ENCODE peak calls at places on chromosomes 11 and 22, in six cellular contexts. E, I, Y, M, V and D are unnamed samples.

GRCh38 chr11:34213366-34213765 is 107.9 kb downstream of the NAT10 start:
- DNase-seq in Y (no peak), V (no peak), M (no peak), I (no peak), E (no peak), D (no peak)

GRCh38 chr11:114562166-114562916 is 2.7 kb upstream of the NXPE1 start:
- DNase-seq in E (no peak), V (no peak), M (no peak), Y (no peak), I (no peak), D (no peak)

GRCh38 chr11:119671561-119672015 is 57.4 kb downstream of the NECTIN1 start:
- DNase-seq in Y (no peak), E (no peak), M (no peak), V (no peak), I (no peak), D (no peak)

GRCh38 chr11:112297248-112297866 is 36.7 kb upstream of the PLET1 start:
- DNase-seq in M (no peak), Y (no peak), V (no peak), E (no peak), I (no peak), D (no peak)

GRCh38 chr22:19167106-19167869 is 11.2 kb downstream of the SLC25A1 start:
- DNase-seq in I (no peak), M (no peak), Y (no peak), E (no peak), V (no peak), D (no peak)

GRCh38 chr11:78030429-78031325 is 7.6 kb upstream of the KCTD14 start:
- DNase-seq in I (no peak), E (no peak), V (peak), M (no peak), Y (no peak), D (peak)

GRCh38 chr11:117281159-117281558 is 10.0 kb upstream of the BACE1-AS start:
- DNase-seq in Y (no peak), V (no peak), E (no peak), I (peak), M (no peak), D (no peak)

GRCh38 chr22:24156146-24156914 is 25.0 kb upstream of the SUSD2 start:
- DNase-seq in E (peak), M (peak), Y (no peak), V (no peak), I (no peak), D (no peak)

GRCh38 chr11:29120329-29120695 is 896.5 kb downstream of the KCNA4 start:
- DNase-seq in M (no peak), I (no peak), V (no peak), Y (no peak), E (no peak), D (no peak)

GRCh38 chr11:26765323-26765722 is 43.5 kb upstream of the SLC5A12 start:
- DNase-seq in M (no peak), Y (no peak), V (no peak), E (no peak), I (no peak), D (no peak)

GRCh38 chr11:26766996-26767395 is 45.1 kb upstream of the SLC5A12 start:
- DNase-seq in E (no peak), V (no peak), I (no peak), M (no peak), Y (no peak), D (no peak)

GRCh38 chr11:26762089-26762488 is 40.2 kb upstream of the SLC5A12 start:
- DNase-seq in M (no peak), I (no peak), Y (no peak), V (no peak), E (no peak), D (no peak)

GRCh38 chr11:26764315-26764714 is 42.5 kb upstream of the SLC5A12 start:
- DNase-seq in E (no peak), Y (no peak), M (no peak), I (no peak), V (no peak), D (no peak)

DNA sequence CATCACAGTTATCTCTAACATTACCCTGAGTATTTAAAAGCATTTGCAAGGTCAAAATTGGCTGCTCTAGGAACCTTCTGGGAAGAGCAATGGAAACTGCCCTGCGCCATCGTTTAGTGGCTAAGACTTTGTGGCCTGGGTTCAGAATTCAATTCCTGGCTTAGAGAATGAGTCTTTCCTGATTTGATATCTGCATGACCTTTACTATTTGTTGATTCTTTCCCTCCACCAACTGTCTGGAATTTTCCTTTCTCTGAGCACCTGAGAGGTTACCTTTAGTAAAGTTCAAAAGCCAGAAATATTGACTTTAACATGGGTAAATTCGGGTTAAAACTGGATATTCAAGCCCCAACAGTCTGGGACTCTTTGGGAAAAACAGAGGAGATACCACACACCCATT is 43.0 kb upstream of the SLC5A12 start:
- DNase-seq in V (no peak), I (no peak), M (no peak), E (no peak), Y (no peak), D (no peak)
- H3K9ac ChIP-seq in V (no peak), I (no peak), M (no peak), E (no peak), Y (no peak), D (no peak)

DNA sequence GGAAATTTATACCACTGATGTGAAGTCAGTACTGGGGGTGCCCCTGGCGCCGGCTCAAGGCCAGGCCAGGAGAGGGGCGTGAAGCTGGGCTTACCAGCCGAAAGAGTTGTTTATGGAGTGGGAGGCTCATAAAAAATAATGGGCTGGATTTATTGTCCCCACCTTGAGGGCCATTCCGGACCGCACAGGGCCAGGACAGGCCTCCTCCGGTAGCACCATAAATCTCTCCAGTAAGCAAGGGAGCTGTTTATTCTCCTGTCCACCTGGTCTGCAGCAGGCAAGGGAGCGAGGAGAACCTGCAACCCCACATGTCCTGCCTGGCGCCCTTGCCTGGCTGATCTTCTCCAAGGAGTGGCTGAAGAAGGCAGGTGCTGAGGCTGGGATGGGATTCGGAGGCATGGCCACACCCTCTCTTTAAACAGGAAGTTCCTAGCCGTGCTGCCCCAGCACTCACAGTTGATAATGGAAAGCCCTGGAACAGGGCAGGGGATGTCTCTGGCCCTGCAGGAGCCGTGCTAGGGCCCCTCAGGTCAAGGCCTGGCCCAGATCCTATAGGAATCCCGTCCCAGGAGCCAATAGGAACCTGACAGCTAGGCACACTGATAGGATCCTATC is 65.1 kb downstream of the SCUBE1 start:
- DNase-seq in E (no peak), Y (no peak), M (no peak), V (no peak), I (no peak), D (no peak)
- TF ChIP-seq ZNF274 in E (no peak), Y (no peak), M (no peak), V (no peak), I (no peak), D (no peak)

DNA sequence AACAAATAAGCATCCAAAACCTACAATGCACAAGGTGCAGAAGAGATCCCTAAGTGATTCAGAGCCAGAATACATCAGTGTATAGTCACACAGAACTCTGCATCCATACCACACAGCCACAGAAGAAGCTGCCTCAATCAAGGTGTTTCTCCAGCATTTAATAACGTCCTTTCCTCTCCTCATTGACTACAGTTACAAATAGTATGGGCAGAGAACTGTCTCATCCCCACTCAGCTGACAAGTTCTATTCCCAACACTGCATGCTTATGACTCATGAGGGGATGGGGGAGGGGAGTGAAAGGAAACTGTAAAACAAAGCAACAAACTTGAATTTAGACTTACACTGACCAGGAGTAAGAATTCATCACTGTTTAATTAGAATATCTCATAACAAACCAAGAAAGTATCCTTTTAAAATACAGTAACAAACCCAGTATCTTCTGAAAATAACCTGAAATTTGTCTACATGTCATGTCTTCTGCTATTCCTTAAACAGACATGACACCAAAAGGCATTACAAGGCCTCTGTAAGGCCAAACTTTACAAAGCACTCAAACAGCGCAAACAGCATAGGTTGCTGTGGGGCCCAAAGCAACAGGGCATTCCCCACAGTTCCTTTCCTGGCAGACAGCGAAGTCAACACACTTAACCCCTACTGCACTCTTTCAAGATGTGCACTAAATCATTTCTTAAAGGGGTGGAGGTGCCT is 29.3 kb downstream of the CELF1 start:
- DNase-seq in M (no peak), Y (no peak), V (peak), I (no peak), E (peak), D (no peak)
- H3K9ac ChIP-seq in M (no peak), Y (peak), V (no peak), I (peak), E (peak), D (no peak)

DNA sequence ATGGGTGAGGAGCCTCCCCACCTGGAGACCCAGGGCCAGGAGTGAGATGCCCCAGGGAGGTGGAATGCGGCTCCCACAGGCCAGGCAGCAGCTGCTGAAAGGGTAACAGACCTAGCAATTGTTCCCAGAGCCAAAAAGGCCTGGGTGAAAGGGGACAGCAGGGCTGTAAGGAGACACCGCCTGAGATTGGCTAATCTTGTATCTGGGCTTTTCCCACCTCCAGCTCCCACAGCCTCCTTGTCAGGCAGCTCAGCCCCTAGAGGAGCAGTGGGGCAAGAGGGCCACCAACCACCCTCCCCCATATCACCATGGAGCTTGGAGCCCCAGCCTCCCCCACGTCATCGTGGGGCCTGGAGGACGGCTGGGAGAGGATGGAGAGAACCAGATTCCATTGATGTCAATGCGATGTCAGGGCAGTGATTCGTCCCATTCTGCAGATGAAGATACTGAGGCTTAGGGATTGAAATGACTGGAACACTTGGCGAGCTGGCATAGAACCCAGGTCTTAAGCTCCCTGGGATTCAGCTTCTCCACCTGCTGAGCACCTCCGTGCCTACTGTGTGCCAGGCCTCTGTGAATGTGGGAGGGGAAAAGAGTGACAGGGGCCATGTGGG is 2.9 kb upstream of the MGAT3 start:
- DNase-seq in I (no peak), Y (no peak), E (no peak), V (no peak), M (no peak), D (no peak)
- TF ChIP-seq ZNF274 in I (no peak), Y (no peak), E (no peak), V (no peak), M (no peak), D (no peak)

GRCh38 chr11:17010851-17011420 is 3.3 kb downstream of the PLEKHA7 start:
- DNase-seq in E (no peak), V (no peak), M (no peak), I (no peak), Y (no peak), D (no peak)

GRCh38 chr11:17013548-17014320 is 480 bp downstream of the PLEKHA7 start:
- DNase-seq in V (peak), Y (no peak), M (peak), E (no peak), I (no peak), D (no peak)

GRCh38 chr11:17012179-17012578 is 2.0 kb downstream of the PLEKHA7 start:
- DNase-seq in E (no peak), M (no peak), V (no peak), I (no peak), Y (no peak), D (no peak)

GRCh38 chr11:17014321-17014773 is at the start of gene PLEKHA7:
- DNase-seq in E (peak), Y (no peak), I (no peak), M (no peak), V (peak), D (no peak)

GRCh38 chr11:17012712-17013547 is 1.3 kb downstream of the PLEKHA7 start:
- DNase-seq in M (no peak), I (peak), V (peak), E (no peak), Y (no peak), D (no peak)
- H3K9ac ChIP-seq in M (peak), I (peak), V (peak), E (no peak), Y (no peak), D (peak)

DNA sequence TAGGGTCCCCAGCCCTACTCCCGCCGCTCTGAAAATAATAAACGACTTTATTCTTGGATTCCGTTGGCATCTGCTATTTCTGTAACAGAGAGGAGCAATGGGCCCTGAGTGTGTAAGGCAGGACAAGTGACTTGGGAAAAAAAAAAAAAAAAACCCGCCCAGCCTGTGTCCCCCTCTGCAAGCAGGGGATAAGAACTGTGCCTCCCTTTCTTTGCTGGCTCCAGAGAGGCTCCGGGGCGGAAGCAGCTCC is 464 bp upstream of the DNAJC4 start:
- DNase-seq in I (no peak), M (no peak), Y (no peak), V (no peak), E (no peak), D (no peak)
- TF ChIP-seq ZNF274 in I (no peak), M (no peak), Y (no peak), V (no peak), E (no peak), D (no peak)

DNA sequence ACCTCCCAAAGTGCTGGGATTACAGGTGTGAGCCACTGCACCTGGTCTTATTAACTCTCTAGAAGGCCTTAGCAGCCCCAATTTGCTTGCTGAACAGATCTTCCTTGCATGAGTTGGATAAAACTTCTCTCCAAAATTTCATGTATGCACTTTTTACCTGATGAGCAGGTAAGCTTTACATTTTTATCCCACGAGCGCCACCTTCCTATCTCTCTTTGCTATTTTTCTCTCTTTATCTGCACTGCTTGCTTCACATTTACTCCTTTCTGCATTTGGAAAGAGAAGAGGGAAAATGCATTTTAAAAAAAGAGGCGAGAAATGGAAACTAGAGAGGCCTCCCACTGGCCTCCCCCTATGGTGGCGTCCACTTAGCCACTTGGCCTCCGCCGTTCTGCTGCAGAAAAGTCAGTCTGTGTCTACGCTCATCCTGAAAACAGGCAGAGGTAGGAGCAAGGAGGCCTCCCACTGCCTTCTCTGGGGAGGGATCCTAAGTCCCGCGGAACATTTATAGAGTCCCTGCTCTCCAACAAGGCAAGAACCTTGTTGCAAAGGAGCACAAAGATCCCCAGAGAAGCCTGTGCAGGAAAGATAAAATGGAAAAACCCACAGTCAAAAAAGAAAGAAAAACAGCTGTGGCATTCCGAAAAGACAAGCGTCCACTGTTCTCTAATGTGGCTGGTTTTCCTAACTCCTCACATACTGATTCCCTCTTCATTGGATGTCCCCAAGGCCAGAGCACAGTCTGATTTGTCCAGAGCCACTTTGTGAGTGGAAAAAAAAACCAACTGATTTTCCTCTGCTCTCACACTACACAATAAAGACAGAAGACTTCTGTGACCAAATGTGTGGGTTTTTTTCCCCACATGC is 62.2 kb upstream of the INCENP start:
- DNase-seq in V (peak), I (no peak), E (no peak), Y (no peak), M (no peak), D (no peak)
- H3K9ac ChIP-seq in V (no peak), I (no peak), E (no peak), Y (no peak), M (no peak), D (peak)